ENCODE peak calls at places on chromosomes 12 and 14, in four cellular contexts. One of them, this sample, is unnamed.

GRCh38 chr12:19230299-19230866 is 100.8 kb downstream of the PLEKHA5 start:
- DNase-seq in adrenal gland: no peak
- DNase-seq in right lobe of liver: peak; percentile 21
- DNase-seq in fibroblast of lung: no peak
- DNase-seq in this sample: peak; percentile 60

GRCh38 chr12:21774358-21775129 is at the start of gene KCNJ8:
- DNase-seq in adrenal gland: peak; percentile 89
- DNase-seq in right lobe of liver: peak; percentile 78
- DNase-seq in fibroblast of lung: peak; percentile 57
- DNase-seq in this sample: peak; percentile 91

GRCh38 chr12:78421011-78421410 is 443.6 kb upstream of the SYT1 start:
- DNase-seq in adrenal gland: no peak
- DNase-seq in right lobe of liver: no peak
- DNase-seq in fibroblast of lung: peak; percentile 74
- DNase-seq in this sample: no peak

GRCh38 chr14:45039390-45039789 is 44.5 kb upstream of the PRPF39 start:
- DNase-seq in adrenal gland: no peak
- DNase-seq in right lobe of liver: no peak
- DNase-seq in fibroblast of lung: no peak
- DNase-seq in this sample: no peak

GRCh38 chr14:85444685-85445084 is 85.3 kb upstream of the FLRT2 start:
- DNase-seq in adrenal gland: no peak
- DNase-seq in right lobe of liver: no peak
- DNase-seq in fibroblast of lung: peak; percentile 81
- DNase-seq in this sample: no peak

GRCh38 chr14:75793806-75794205 is 132.8 kb downstream of the TTLL5 start:
- DNase-seq in adrenal gland: no peak
- DNase-seq in right lobe of liver: no peak
- DNase-seq in fibroblast of lung: no peak
- DNase-seq in this sample: no peak

GRCh38 chr12:106982229-106982628 is 4.7 kb downstream of the MTERF2 start:
- DNase-seq in adrenal gland: no peak
- DNase-seq in right lobe of liver: no peak
- DNase-seq in fibroblast of lung: no peak
- DNase-seq in this sample: no peak

GRCh38 chr12:48901278-48901677 is 24.0 kb downstream of the FKBP11 start:
- DNase-seq in adrenal gland: no peak
- DNase-seq in right lobe of liver: no peak
- DNase-seq in fibroblast of lung: no peak
- DNase-seq in this sample: no peak

GRCh38 chr12:43835656-43836454 is at the start of gene TMEM117:
- DNase-seq in adrenal gland: peak; percentile 75
- DNase-seq in right lobe of liver: peak; percentile 78
- DNase-seq in fibroblast of lung: peak; percentile 56
- DNase-seq in this sample: peak; percentile 91

GRCh38 chr14:70721542-70721941 is 79.8 kb downstream of the TTC9 start:
- DNase-seq in adrenal gland: no peak
- DNase-seq in right lobe of liver: no peak
- DNase-seq in fibroblast of lung: peak; percentile 25
- DNase-seq in this sample: no peak

GRCh38 chr14:63562414-63562813 is 19.2 kb upstream of the PPP2R5E start:
- DNase-seq in adrenal gland: no peak
- DNase-seq in right lobe of liver: no peak
- DNase-seq in fibroblast of lung: peak; percentile 25
- DNase-seq in this sample: no peak

GRCh38 chr14:64704743-64705405 is 650 bp downstream of the PLEKHG3 start:
- DNase-seq in adrenal gland: peak; percentile 33
- DNase-seq in right lobe of liver: peak; percentile 38
- DNase-seq in fibroblast of lung: peak; percentile 31
- DNase-seq in this sample: peak; percentile 77

GRCh38 chr14:91246051-91246852 is 1.7 kb upstream of the GPR68 start:
- DNase-seq in adrenal gland: no peak
- DNase-seq in right lobe of liver: no peak
- DNase-seq in fibroblast of lung: no peak
- DNase-seq in this sample: no peak

GRCh38 chr14:105486974-105487448 is 325 bp downstream of the CRIP1 start:
- DNase-seq in adrenal gland: no peak
- DNase-seq in right lobe of liver: peak; percentile 41
- DNase-seq in fibroblast of lung: no peak
- DNase-seq in this sample: no peak

GRCh38 chr12:25495336-25496097 is 57.6 kb downstream of the LMNTD1 start:
- DNase-seq in adrenal gland: no peak
- DNase-seq in right lobe of liver: no peak
- DNase-seq in fibroblast of lung: peak; percentile 94
- DNase-seq in this sample: no peak

GRCh38 chr14:60349663-60350365 is 100.8 kb downstream of the PPM1A start:
- DNase-seq in adrenal gland: peak; percentile 20
- DNase-seq in right lobe of liver: no peak
- DNase-seq in fibroblast of lung: peak; percentile 34
- DNase-seq in this sample: no peak

GRCh38 chr12:26121841-26122680 is 2.8 kb downstream of the BHLHE41 start:
- DNase-seq in adrenal gland: peak; percentile 47
- DNase-seq in right lobe of liver: peak; percentile 41
- DNase-seq in fibroblast of lung: peak; percentile 44
- DNase-seq in this sample: peak; percentile 78

GRCh38 chr12:124513297-124513867 is 54.0 kb downstream of the NCOR2 start:
- DNase-seq in adrenal gland: no peak
- DNase-seq in right lobe of liver: no peak
- DNase-seq in fibroblast of lung: peak; percentile 62
- DNase-seq in this sample: no peak

GRCh38 chr12:40058721-40059190 is 47.1 kb downstream of the SLC2A13 start:
- DNase-seq in adrenal gland: no peak
- DNase-seq in right lobe of liver: no peak
- DNase-seq in fibroblast of lung: peak; percentile 7
- DNase-seq in this sample: no peak

GRCh38 chr12:27899151-27899661 is 73.3 kb downstream of the PTHLH start:
- DNase-seq in adrenal gland: no peak
- DNase-seq in right lobe of liver: no peak
- DNase-seq in fibroblast of lung: peak; percentile 99
- DNase-seq in this sample: no peak

GRCh38 chr12:29043069-29043468 is 106.0 kb upstream of the FAR2 start:
- DNase-seq in adrenal gland: no peak
- DNase-seq in right lobe of liver: no peak
- DNase-seq in fibroblast of lung: peak; percentile 45
- DNase-seq in this sample: no peak

GRCh38 chr14:46250113-46250703 is 401.4 kb downstream of the RPL10L start:
- DNase-seq in adrenal gland: no peak
- DNase-seq in right lobe of liver: no peak
- DNase-seq in fibroblast of lung: peak; percentile 14
- DNase-seq in this sample: no peak

DNA sequence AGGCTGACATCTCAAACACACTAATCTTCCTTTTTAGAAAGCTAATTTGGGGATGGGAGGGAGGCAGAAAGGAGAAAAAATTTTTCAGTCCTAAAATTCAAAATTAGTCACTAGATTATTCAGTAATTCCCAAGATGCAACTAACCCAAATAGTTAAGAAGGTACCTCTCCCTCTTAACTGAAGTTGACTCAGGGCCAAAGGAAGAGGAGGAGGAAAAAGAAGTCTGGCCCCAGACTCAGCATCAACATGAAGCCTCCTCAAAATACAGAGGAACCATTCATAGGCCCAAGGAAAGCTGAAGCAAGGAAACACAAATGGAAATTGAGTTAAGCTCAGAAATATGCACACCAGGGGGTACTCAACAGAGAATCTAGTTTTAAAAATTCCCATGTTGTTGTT is 21.6 kb downstream of the CBX5 start:
- DNase-seq in adrenal gland: no peak
- DNase-seq in right lobe of liver: no peak
- DNase-seq in fibroblast of lung: peak; percentile 79
- DNase-seq in this sample: no peak
- H3K4me3 ChIP-seq in adrenal gland: no peak overlapping the region
- H3K4me3 ChIP-seq in right lobe of liver: no peak overlapping the region
- H3K4me3 ChIP-seq in fibroblast of lung: peak overlapping the region; percentile 11
- H3K4me3 ChIP-seq in this sample: no peak overlapping the region

DNA sequence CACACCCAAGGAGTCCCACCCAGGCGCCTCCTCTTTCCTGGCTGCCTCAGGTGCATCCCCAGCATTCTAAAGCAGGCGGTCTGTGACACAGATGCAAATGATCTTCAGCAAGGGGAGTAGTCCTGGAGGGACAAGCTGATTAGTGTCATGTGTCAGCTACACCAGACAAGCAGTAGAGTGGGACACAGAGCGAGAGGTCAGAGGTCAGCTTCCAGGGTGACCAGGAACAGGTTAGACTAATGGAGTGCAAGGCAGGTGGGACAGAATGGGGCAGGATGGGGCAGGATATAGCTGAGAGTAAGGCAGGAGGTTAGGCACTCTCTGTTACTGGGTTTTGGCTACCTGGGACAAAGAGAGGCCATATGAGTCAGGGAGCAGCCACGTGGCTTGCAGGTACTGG is 534.0 kb downstream of the FUT8 start:
- DNase-seq in adrenal gland: no peak
- DNase-seq in right lobe of liver: no peak
- DNase-seq in fibroblast of lung: no peak
- DNase-seq in this sample: no peak
- H3K4me1 ChIP-seq in adrenal gland: no peaks in the 10 kb centered on the region
- H3K4me1 ChIP-seq in right lobe of liver: no peaks in the 10 kb centered on the region
- H3K4me1 ChIP-seq in fibroblast of lung: no peaks in the 10 kb centered on the region
- H3K4me1 ChIP-seq in this sample: no peaks in the 10 kb centered on the region

DNA sequence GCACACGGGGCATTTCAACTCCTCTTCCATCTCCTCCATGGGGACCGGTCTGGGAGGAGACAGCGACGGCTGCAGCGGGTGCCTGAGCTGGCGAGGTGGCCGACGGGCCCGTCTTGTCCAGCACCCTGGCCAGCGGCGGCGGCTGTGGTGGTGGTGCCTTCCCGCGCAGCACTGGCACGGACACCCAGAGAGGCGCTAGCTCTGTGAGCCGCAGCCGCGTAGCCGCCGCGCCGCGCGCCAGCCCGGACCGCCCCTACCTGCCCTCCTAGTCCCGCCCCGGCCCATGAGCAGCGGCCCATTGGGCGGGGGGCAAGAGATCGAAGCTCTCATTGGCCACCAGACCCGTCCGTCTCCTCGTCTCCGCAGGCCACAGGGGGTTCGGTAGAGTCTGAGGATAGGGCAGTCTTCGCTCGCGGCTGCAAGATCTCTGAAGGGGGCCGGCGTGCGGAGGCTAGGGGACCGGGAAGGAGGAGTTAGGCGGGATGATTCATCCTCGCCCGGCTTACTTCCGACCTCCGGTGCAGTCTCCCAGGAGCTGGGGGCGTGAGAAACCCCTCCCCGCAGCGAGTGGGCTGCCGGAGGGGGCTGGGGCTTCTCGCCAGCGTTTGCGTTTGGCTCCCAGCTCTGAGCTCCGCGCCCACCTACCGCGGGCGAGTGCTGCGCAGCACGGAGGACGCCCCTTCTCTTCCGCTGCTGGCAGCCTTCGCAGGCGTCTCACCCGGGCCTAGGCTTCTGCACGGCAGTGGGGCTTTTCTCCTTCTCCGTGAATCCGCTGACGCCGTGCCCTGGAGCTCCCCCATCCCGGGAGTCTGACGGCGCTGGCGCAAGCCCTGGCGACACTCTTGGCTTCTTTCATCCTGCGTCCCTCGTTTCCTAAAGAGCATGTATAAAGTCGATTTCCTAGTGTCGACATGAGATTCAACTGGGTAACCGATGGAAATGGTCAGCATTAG is at the start of gene TRIM9:
- DNase-seq in adrenal gland: peak; percentile 95
- DNase-seq in right lobe of liver: peak; percentile 96
- DNase-seq in fibroblast of lung: peak; percentile 97
- DNase-seq in this sample: peak; percentile 95
- H3K4me3 ChIP-seq in adrenal gland: peak within 1 kb of the TSS; percentile 52
- H3K4me3 ChIP-seq in right lobe of liver: peak within 1 kb of the TSS; percentile 40
- H3K4me3 ChIP-seq in fibroblast of lung: peak within 1 kb of the TSS; percentile 57
- H3K4me3 ChIP-seq in this sample: peak within 1 kb of the TSS; percentile 71

GRCh38 chr12:54024581-54024980 is 3.7 kb upstream of the HOXC6 start:
- DNase-seq in adrenal gland: no peak
- DNase-seq in right lobe of liver: no peak
- DNase-seq in fibroblast of lung: no peak
- DNase-seq in this sample: no peak
- H3K4me1 ChIP-seq in adrenal gland: peaks cover 17% of the 10 kb centered on the region
- H3K4me1 ChIP-seq in right lobe of liver: no peaks in the 10 kb centered on the region
- H3K4me1 ChIP-seq in fibroblast of lung: no peaks in the 10 kb centered on the region
- H3K4me1 ChIP-seq in this sample: no peaks in the 10 kb centered on the region

DNA sequence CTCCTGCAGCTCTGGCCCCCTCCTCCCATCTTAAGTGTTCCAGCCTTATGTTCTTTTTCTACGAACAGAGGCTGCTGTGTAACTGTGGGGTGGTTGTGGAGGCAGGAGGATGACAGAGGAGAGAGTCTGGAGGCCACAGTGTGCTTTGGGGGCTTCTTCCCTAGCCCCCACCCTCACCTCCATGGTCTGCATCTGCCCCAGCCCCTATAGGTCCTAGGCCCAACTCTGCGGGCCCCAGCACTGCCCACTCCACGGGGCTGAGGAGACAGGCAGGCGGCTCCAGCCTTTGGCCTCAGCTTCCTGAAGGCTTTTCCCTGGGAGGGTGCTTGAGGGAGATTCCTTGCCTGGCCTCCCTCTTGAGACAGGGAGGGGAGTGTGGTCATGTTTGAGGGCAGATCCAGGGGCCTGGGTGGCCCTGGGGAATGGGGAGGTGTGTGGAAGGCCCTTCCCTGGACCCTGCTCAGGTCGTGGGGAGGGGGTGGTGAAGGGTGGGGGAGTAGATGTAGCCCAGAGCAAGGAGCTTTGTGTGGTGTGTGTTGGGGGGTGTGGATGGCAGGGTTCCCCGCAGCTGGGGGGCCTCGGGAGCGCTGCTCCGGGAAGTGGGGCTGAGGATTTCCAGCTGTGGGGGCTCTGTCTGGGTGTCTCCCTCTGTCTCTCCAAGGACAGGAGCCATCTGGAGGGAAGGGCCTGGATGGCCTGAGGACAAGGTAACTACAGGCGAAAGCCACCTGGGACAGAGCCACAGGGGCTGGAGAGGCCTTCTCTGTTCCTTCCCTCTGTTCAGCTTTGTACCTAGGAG is 1.1 kb downstream of the SMIM41 start:
- DNase-seq in adrenal gland: no peak
- DNase-seq in right lobe of liver: no peak
- DNase-seq in fibroblast of lung: no peak
- DNase-seq in this sample: peak; percentile 64
- H3K4me3 ChIP-seq in adrenal gland: no peak overlapping the region
- H3K4me3 ChIP-seq in right lobe of liver: peak overlapping the region; percentile 20
- H3K4me3 ChIP-seq in fibroblast of lung: peak overlapping the region; percentile 23
- H3K4me3 ChIP-seq in this sample: peak overlapping the region; percentile 48

This sample was measured in upper lobe of right lung.